ENCODE peak calls at places on chromosome 21, in eight cellular contexts. M is stimulated activated effector memory CD8-positive, alpha-beta T cell treated with anti-CD3 and anti-CD28 coated beads, Interleukin-12 subunit alpha, Interleukin-12 subunit beta, amount 100 ng/mL, for 72 hours; N is fibroblast of the aortic adventitia; G is activated T-helper 1 cell treated with anti-CD3 and anti-CD28 coated beads, Interleukin-12 subunit alpha, Interleukin-12 subunit beta, Interleukin-2, Interleukin-4 antibody, amounts not matched to agents 30 ng/mL and 10 ng/mL and 1 ng/mL, durations not matched to agents 14 hours and 24 hours and 36 hours; O is T-cell; S is GDM1; A is AG04450; E is H54. X is an unnamed sample.

GRCh38 chr21:16551101-16551695 is 821.4 kb downstream of the USP25 start:
- DNase-seq in E (no peak), A (no peak), G (no peak), M (no peak), O (no peak), S (no peak), N (no peak), X (no peak)

GRCh38 chr21:42550817-42551216 is 37.2 kb downstream of the SLC37A1 start:
- DNase-seq in O (no peak), S (no peak), E (no peak), M (no peak), N (no peak), A (no peak), G (no peak), X (no peak)

GRCh38 chr21:45972353-45972715 is 9.2 kb upstream of the COL6A1 start:
- DNase-seq in G (no peak), O (no peak), M (no peak), N (no peak), S (no peak), E (no peak), A (no peak), X (no peak)

GRCh38 chr21:45030637-45031218 is 43.7 kb upstream of the ADARB1 start:
- DNase-seq in M (no peak), S (no peak), G (no peak), O (no peak), E (no peak), N (peak), A (no peak), X (no peak)

GRCh38 chr21:24367936-24368335 is 1239.3 kb downstream of the MRPL39 start:
- DNase-seq in E (no peak), A (no peak), S (no peak), O (no peak), N (no peak), G (no peak), M (no peak), X (peak)

GRCh38 chr21:46173573-46173972 is 10.7 kb downstream of the SPATC1L start:
- DNase-seq in M (no peak), N (no peak), S (no peak), G (no peak), O (no peak), A (no peak), E (no peak), X (no peak)

GRCh38 chr21:15533618-15534017 is 196.2 kb upstream of the USP25 start:
- DNase-seq in M (no peak), E (no peak), O (no peak), A (no peak), N (no peak), S (no peak), G (no peak), X (no peak)

GRCh38 chr21:37225440-37225839 is 41.7 kb downstream of the VPS26C start:
- DNase-seq in A (no peak), E (no peak), O (peak), M (peak), G (peak), N (no peak), S (peak), X (no peak)

GRCh38 chr21:41227357-41228005 is 59.5 kb downstream of the BACE2 start:
- DNase-seq in A (no peak), O (no peak), E (no peak), M (no peak), G (no peak), N (no peak), S (no peak), X (no peak)

GRCh38 chr21:44418108-44418875 is 37.0 kb upstream of the LRRC3 start:
- DNase-seq in M (no peak), E (no peak), G (no peak), S (no peak), A (no peak), N (no peak), O (no peak), X (no peak)

GRCh38 chr21:31457675-31458074 is 113.6 kb upstream of the TIAM1 start:
- DNase-seq in M (no peak), N (no peak), O (no peak), S (no peak), G (no peak), A (no peak), E (no peak), X (no peak)

GRCh38 chr21:22871692-22872091 is 1873.5 kb downstream of the NCAM2 start:
- DNase-seq in G (no peak), S (no peak), A (no peak), E (no peak), O (no peak), N (no peak), M (no peak), X (no peak)

GRCh38 chr21:45845063-45845789 is 136.3 kb upstream of the COL6A1 start:
- DNase-seq in G (no peak), N (no peak), E (no peak), M (no peak), S (no peak), O (no peak), A (no peak), X (no peak)

GRCh38 chr21:43707462-43707861 is 11.5 kb upstream of the PDXK start:
- DNase-seq in O (no peak), E (no peak), N (no peak), M (no peak), G (no peak), S (no peak), A (no peak), X (no peak)

GRCh38 chr21:26280715-26281310 is 110.2 kb upstream of the APP start:
- DNase-seq in S (no peak), M (no peak), E (no peak), N (no peak), O (no peak), A (no peak), G (no peak), X (no peak)

GRCh38 chr21:14591277-14591876 is 45.3 kb upstream of the SAMSN1 start:
- DNase-seq in A (no peak), O (no peak), E (no peak), S (no peak), M (no peak), G (no peak), N (no peak), X (no peak)

GRCh38 chr21:45087022-45087823 is 12.8 kb downstream of the ADARB1 start:
- DNase-seq in A (no peak), M (no peak), S (no peak), E (no peak), G (no peak), N (no peak), O (no peak), X (no peak)

GRCh38 chr21:41639766-41640165 is 127.1 kb downstream of the RIPK4 start:
- DNase-seq in N (no peak), S (no peak), E (no peak), A (no peak), O (no peak), M (no peak), G (no peak), X (no peak)

GRCh38 chr21:43824883-43825609 is 35.7 kb downstream of the RRP1 start:
- DNase-seq in E (no peak), G (no peak), A (no peak), N (no peak), O (no peak), M (no peak), S (no peak), X (no peak)

GRCh38 chr21:15771311-15771710 is 41.5 kb downstream of the USP25 start:
- DNase-seq in A (no peak), N (no peak), S (no peak), G (no peak), O (no peak), M (no peak), E (no peak), X (no peak)